ENCODE peak calls at places on chromosomes 1 and 21, in nine cellular contexts. K is K562, G is breast epithelium, B is endothelial cell of umbilical vein, R is GM12892, W is A549, A is body of pancreas, N is transverse colon, H is NB4. V is an unnamed sample.

GRCh38 chr1:218371927-218372672 is 27.0 kb downstream of the TGFB2 start:
- DNase-seq in A (peak; percentile 40), G (no peak), B (peak; percentile 75), W (no peak), K (no peak), N (no peak), R (no peak), H (no peak), V (no peak)

GRCh38 chr21:45478115-45478801 is 64.0 kb downstream of the SLC19A1 start:
- DNase-seq in H (peak; percentile 90), A (peak; percentile 69), G (no peak), R (peak; percentile 69), N (peak; percentile 74), B (peak; percentile 65), W (peak; percentile 46), K (peak; percentile 92), V (peak; percentile 83)

GRCh38 chr1:206556748-206557635 is 49.7 kb downstream of the RASSF5 start:
- DNase-seq in W (peak; percentile 25), G (peak; percentile 57), B (peak; percentile 41), H (peak; percentile 97), N (peak; percentile 90), K (peak; percentile 88), R (peak; percentile 68), A (peak; percentile 85), V (peak; percentile 60)

GRCh38 chr1:168135982-168136708 is 585 bp downstream of the GPR161 start:
- DNase-seq in G (no peak), W (peak; percentile 19), A (peak; percentile 43), K (peak; percentile 75), H (no peak), B (peak; percentile 35), N (peak; percentile 62), R (peak; percentile 23), V (no peak)

GRCh38 chr1:179137623-179138235 is 55.9 kb downstream of the TOR3A start:
- DNase-seq in W (no peak), A (no peak), B (no peak), N (no peak), H (no peak), R (no peak), K (no peak), G (no peak), V (no peak)

GRCh38 chr1:39886757-39887231 is 3.5 kb upstream of the TRIT1 start:
- DNase-seq in W (no peak), A (no peak), B (no peak), H (no peak), K (no peak), G (no peak), R (no peak), N (no peak), V (no peak)

GRCh38 chr1:111570781-111571181 is 48.8 kb upstream of the RAP1A start:
- DNase-seq in N (peak; percentile 14), K (peak; percentile 48), W (no peak), G (no peak), H (peak; percentile 75), R (no peak), B (no peak), A (peak; percentile 9), V (no peak)

GRCh38 chr1:76587213-76587612 is 280.1 kb upstream of the ST6GALNAC5 start:
- DNase-seq in R (no peak), G (no peak), B (no peak), H (no peak), W (no peak), K (no peak), N (no peak), A (peak; percentile 14), V (no peak)

GRCh38 chr1:230844561-230844960 is 23.8 kb downstream of the C1orf198 start:
- DNase-seq in N (no peak), G (no peak), H (no peak), R (no peak), B (no peak), W (no peak), A (no peak), K (no peak), V (no peak)

GRCh38 chr1:23795676-23796465 is 4.7 kb downstream of the GALE start:
- DNase-seq in H (no peak), W (no peak), N (no peak), A (no peak), K (no peak), G (no peak), R (no peak), B (no peak), V (no peak)

GRCh38 chr1:108817016-108817415 is 39.9 kb downstream of the AKNAD1 start:
- DNase-seq in W (no peak), H (no peak), B (no peak), A (peak; percentile 26), N (peak; percentile 33), G (peak; percentile 77), R (no peak), K (no peak), V (no peak)

GRCh38 chr1:2916706-2917105 is 104.6 kb upstream of the ACTRT2 start:
- DNase-seq in W (no peak), H (no peak), B (no peak), N (no peak), A (no peak), R (no peak), G (no peak), K (no peak), V (no peak)

GRCh38 chr1:94821636-94822305 is 1.6 kb downstream of the SLC44A3 start:
- DNase-seq in H (no peak), A (peak; percentile 25), G (no peak), B (no peak), W (no peak), R (no peak), K (no peak), N (no peak), V (no peak)

GRCh38 chr1:188988589-188988988 is 1489.1 kb downstream of the BRINP3 start:
- DNase-seq in K (no peak), W (peak; percentile 5), A (no peak), G (no peak), N (no peak), H (no peak), B (no peak), R (no peak), V (no peak)

GRCh38 chr1:55309053-55309452 is 93.9 kb upstream of the USP24 start:
- DNase-seq in A (no peak), B (no peak), G (no peak), N (no peak), R (no peak), H (no peak), K (no peak), W (peak; percentile 36), V (no peak)

GRCh38 chr21:41593051-41593783 is 85.3 kb upstream of the TMPRSS2 start:
- DNase-seq in G (peak; percentile 3), W (no peak), B (no peak), K (no peak), H (no peak), A (peak; percentile 67), N (no peak), R (no peak), V (no peak)

GRCh38 chr21:43361127-43361492 is 65.8 kb downstream of the SIK1 start:
- DNase-seq in H (peak; percentile 13), K (no peak), R (no peak), W (no peak), G (peak; percentile 60), A (no peak), N (peak; percentile 52), B (no peak), V (no peak)

GRCh38 chr1:60149254-60149653 is 75.7 kb upstream of the C1orf87 start:
- DNase-seq in A (peak; percentile 67), W (no peak), N (peak; percentile 57), R (no peak), G (no peak), B (peak; percentile 40), H (no peak), K (no peak), V (no peak)

GRCh38 chr1:5348732-5349465 is 643.3 kb downstream of the NPHP4 start:
- DNase-seq in W (no peak), H (no peak), A (no peak), K (peak; percentile 32), R (no peak), G (no peak), N (no peak), B (no peak), V (no peak)

GRCh38 chr1:16207318-16208269 is 4.9 kb downstream of the ARHGEF19 start:
- DNase-seq in R (no peak), B (no peak), N (no peak), W (no peak), K (peak; percentile 45), A (no peak), H (no peak), G (no peak), V (no peak)

GRCh38 chr1:16208270-16208987 is 4.0 kb downstream of the ARHGEF19 start:
- DNase-seq in B (no peak), W (no peak), N (no peak), H (peak; percentile 45), R (no peak), A (peak; percentile 30), G (no peak), K (peak; percentile 85), V (no peak)

GRCh38 chr1:16205333-16205671 is 7.2 kb downstream of the ARHGEF19 start:
- DNase-seq in K (no peak), H (no peak), G (no peak), A (no peak), B (no peak), W (no peak), R (no peak), N (no peak), V (no peak)

GRCh38 chr1:16205891-16206546 is 6.4 kb downstream of the ARHGEF19 start:
- DNase-seq in A (peak; percentile 13), H (no peak), N (no peak), R (no peak), K (no peak), G (no peak), W (peak; percentile 10), B (no peak), V (no peak)

GRCh38 chr1:16206547-16207317 is 5.7 kb downstream of the ARHGEF19 start:
- DNase-seq in R (peak; percentile 77), G (peak; percentile 97), W (peak; percentile 97), B (peak; percentile 98), H (peak; percentile 98), N (peak; percentile 98), A (peak; percentile 99), K (peak; percentile 96), V (peak; percentile 83)
- TF ChIP-seq POLR2A in R (peak; percentile 63), G (no peak), W (peak; percentile 85), B (peak; percentile 76), H (peak; percentile 85), N (peak; percentile 85), A (peak; percentile 60), K (peak; percentile 97), V (no peak)

GRCh38 chr1:110308247-110308646 is 30.9 kb upstream of the RBM15 start:
- DNase-seq in G (no peak), R (no peak), W (no peak), N (no peak), H (no peak), K (no peak), B (no peak), A (peak; percentile 20), V (no peak)
- TF ChIP-seq POLR2A in G (no peak), R (no peak), W (no peak), N (no peak), H (no peak), K (no peak), B (no peak), A (no peak), V (no peak)

GRCh38 chr1:45687753-45688737 is at the start of gene TMEM69:
- DNase-seq in R (peak; percentile 43), G (peak; percentile 68), A (peak; percentile 88), W (peak; percentile 91), K (peak; percentile 75), N (peak; percentile 85), H (peak; percentile 92), B (peak; percentile 90), V (peak; percentile 53)
- TF ChIP-seq POLR2A in R (peak; percentile 54), G (peak; percentile 23), A (no peak), W (peak; percentile 45), K (peak; percentile 88), N (no peak), H (peak; percentile 70), B (peak; percentile 77), V (no peak)

GRCh38 chr1:199322278-199322677 is 683.4 kb downstream of the PTPRC start:
- DNase-seq in B (no peak), N (no peak), G (no peak), R (no peak), K (no peak), A (no peak), W (no peak), H (no peak), V (no peak)
- TF ChIP-seq POLR2A in B (no peak), N (no peak), G (no peak), R (no peak), K (no peak), A (no peak), W (no peak), H (no peak), V (no peak)